ENCODE peak calls at places on chromosome 16, in four cellular contexts. F, O, Z and P are unnamed samples.

GRCh38 chr16:27232061-27232841 is 28.9 kb downstream of the KDM8 start:
- DNase-seq in F (no peak), O (peak; percentile 66), Z (no peak), P (no peak)

GRCh38 chr16:23187341-23187740 is 4.8 kb downstream of the SCNN1G start:
- DNase-seq in F (no peak), O (no peak), Z (no peak), P (no peak)

GRCh38 chr16:56164636-56165035 is 26.7 kb upstream of the GNAO1 start:
- DNase-seq in F (no peak), O (no peak), Z (no peak), P (no peak)

GRCh38 chr16:3063617-3064389 is 1.6 kb upstream of the IL32 start:
- DNase-seq in F (no peak), O (no peak), Z (no peak), P (no peak)

GRCh38 chr16:30896890-30897730 is 696 bp downstream of the CTF1 start:
- DNase-seq in F (peak; percentile 80), O (no peak), Z (peak; percentile 87), P (peak; percentile 97)

GRCh38 chr16:26454102-26454501 is 612.6 kb upstream of the C16orf82 start:
- DNase-seq in F (no peak), O (no peak), Z (no peak), P (no peak)

GRCh38 chr16:24908716-24909115 is 63.0 kb downstream of the SLC5A11 start:
- DNase-seq in F (no peak), O (no peak), Z (no peak), P (no peak)

GRCh38 chr16:11980167-11980844 is 3.8 kb downstream of the SNX29 start:
- DNase-seq in F (no peak), O (peak; percentile 85), Z (no peak), P (no peak)

GRCh38 chr16:88456356-88457292 is 3.5 kb downstream of the ZFPM1 start:
- DNase-seq in F (no peak), O (no peak), Z (no peak), P (no peak)

DNA sequence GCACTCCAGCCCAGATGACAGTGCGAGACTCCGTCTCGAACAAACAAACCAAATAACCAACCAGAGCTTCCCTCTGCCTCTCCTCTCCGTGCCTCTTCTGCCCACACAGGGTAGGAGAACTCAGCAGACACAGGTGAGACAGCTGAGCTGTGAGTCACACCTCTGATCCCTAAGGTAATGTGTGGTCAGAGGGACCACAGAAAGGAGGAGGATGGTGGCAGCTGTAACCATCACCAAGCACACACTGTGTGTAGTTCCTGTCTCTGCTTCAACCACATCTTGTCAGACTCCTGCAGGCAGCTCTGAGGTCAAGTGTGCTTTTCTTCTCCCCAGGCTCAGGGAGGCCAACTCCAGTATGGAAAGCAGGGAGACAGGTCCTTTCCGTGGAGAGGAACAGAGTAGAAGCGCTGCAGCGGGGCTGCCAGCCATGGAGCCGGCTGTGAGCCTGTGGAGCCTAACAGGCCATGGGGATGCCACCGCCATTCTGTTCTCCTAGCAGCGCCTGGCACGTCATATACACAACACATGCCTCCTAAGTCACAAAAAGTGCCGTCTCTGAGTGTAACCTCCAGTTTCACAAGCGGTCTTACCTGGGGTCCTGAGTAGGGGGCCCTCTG is 7.1 kb downstream of the NUDT16L1 start:
- DNase-seq in F (no peak), O (no peak), Z (no peak), P (no peak)
- TF ChIP-seq TARDBP in F (no peak), O (no peak), Z (no peak), P (no peak)

GRCh38 chr16:53058441-53058840 is 3.6 kb downstream of the CHD9 start:
- DNase-seq in F (no peak), O (no peak), Z (no peak), P (no peak)

GRCh38 chr16:53055603-53056527 is 1.1 kb downstream of the CHD9 start:
- DNase-seq in F (peak; percentile 65), O (no peak), Z (peak; percentile 70), P (no peak)

GRCh38 chr16:53054670-53055485 is at the start of gene CHD9:
- DNase-seq in F (peak; percentile 88), O (peak; percentile 56), Z (peak; percentile 90), P (peak; percentile 92)

GRCh38 chr16:53057658-53058057 is 2.9 kb downstream of the CHD9 start:
- DNase-seq in F (no peak), O (peak; percentile 62), Z (no peak), P (no peak)

DNA sequence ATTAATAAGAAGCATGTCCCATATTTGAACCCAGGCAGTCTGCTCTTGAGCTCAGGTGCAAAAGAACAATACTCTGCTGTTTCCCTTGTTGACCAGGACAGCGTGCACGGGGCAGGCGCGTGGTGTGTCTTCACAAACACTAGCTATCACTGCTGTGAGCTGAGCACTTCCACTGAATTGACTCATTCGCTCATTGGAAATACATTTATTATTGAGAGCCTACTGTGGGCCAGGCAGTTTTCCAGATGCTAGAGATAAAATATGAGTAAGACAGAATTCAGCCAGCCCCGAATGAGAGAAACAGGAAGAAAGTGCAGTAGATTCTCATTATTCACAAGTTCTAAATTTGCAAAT is 1.7 kb downstream of the CHD9 start:
- DNase-seq in F (no peak), O (no peak), Z (peak; percentile 72), P (no peak)
- TF ChIP-seq TARDBP in F (no peak), O (no peak), Z (peak; percentile 39), P (no peak)

GRCh38 chr16:85652431-85653221 is 36.1 kb downstream of the GINS2 start:
- DNase-seq in F (peak; percentile 84), O (no peak), Z (peak; percentile 27), P (peak; percentile 50)
- TF ChIP-seq TARDBP in F (no peak), O (no peak), Z (no peak), P (no peak)

GRCh38 chr16:65532218-65532617 is 410.4 kb upstream of the CDH11 start:
- DNase-seq in F (no peak), O (no peak), Z (no peak), P (no peak)
- TF ChIP-seq TARDBP in F (no peak), O (no peak), Z (no peak), P (no peak)

GRCh38 chr16:9053006-9053601 is 38.3 kb upstream of the HAPSTR1 start:
- DNase-seq in F (peak; percentile 88), O (no peak), Z (peak; percentile 92), P (peak; percentile 88)
- TF ChIP-seq TARDBP in F (no peak), O (no peak), Z (no peak), P (no peak)

DNA sequence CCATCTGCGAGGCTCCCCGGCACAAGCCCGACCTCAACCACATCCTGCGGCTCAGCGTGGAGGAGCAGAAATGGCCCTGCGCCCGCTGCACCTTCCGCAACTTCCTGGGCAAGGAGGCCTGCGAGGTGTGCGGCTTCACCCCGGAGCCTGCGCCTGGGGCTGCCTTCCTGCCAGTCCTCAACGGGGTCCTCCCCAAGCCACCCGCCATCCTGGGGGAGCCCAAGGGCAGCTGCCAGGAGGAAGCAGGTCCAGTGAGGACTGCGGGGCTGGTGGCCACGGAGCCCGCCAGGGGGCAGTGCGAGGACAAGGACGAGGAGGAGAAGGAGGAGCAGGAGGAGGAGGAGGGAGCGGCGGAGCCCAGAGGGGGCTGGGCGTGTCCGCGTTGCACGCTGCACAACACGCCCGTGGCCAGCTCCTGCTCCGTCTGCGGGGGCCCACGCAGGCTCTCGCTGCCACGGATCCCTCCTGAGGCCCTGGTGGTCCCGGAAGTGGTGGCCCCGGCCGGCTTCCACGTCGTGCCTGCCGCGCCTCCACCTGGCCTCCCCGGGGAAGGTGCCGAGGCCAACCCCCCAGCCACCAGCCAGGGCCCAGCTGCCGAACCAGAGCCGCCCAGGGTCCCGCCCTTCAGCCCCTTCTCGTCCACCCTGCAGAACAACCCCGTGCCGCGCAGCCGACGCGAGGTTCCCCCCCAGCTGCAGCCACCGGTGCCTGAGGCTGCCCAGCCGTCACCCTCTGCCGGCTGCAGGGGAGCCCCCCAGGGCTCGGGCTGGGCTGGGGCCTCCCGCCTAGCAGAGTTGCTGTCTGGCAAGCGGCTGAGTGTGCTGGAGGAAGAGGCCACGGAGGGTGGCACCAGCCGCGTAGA is 13.1 kb upstream of the PRR35 start:
- DNase-seq in F (peak; percentile 59), O (no peak), Z (no peak), P (peak; percentile 66)
- TF ChIP-seq TARDBP in F (no peak), O (no peak), Z (no peak), P (no peak)